ENCODE peak calls at places on chromosomes 7 and 10, in six cellular contexts. One of them, this sample, is unnamed.

GRCh38 chr7:42700376-42701327 is 211.2 kb downstream of the C7orf25 start:
- DNase-seq in tibial artery: no peak
- DNase-seq in adipocyte: no peak
- DNase-seq in right lobe of liver: no peak
- DNase-seq in psoas muscle: no peak
- DNase-seq in uterus: no peak
- DNase-seq in this sample: no peak

GRCh38 chr7:7554021-7554432 is 12.7 kb upstream of the MIOS start:
- DNase-seq in adipocyte: peak; percentile 75
- DNase-seq in right lobe of liver: no peak
- DNase-seq in psoas muscle: no peak
- DNase-seq in uterus: no peak
- DNase-seq in tibial artery: no peak
- DNase-seq in this sample: no peak

GRCh38 chr7:38211486-38211885 is 33.4 kb downstream of the STARD3NL start:
- DNase-seq in tibial artery: no peak
- DNase-seq in uterus: no peak
- DNase-seq in right lobe of liver: no peak
- DNase-seq in psoas muscle: no peak
- DNase-seq in adipocyte: no peak
- DNase-seq in this sample: no peak

GRCh38 chr7:107966701-107967100 is 36.3 kb downstream of the LAMB1 start:
- DNase-seq in right lobe of liver: no peak
- DNase-seq in adipocyte: peak; percentile 76
- DNase-seq in uterus: no peak
- DNase-seq in tibial artery: no peak
- DNase-seq in psoas muscle: no peak
- DNase-seq in this sample: peak; percentile 97

GRCh38 chr7:155377837-155378579 is 79.9 kb upstream of the EN2 start:
- DNase-seq in psoas muscle: peak; percentile 60
- DNase-seq in right lobe of liver: no peak
- DNase-seq in adipocyte: peak; percentile 50
- DNase-seq in uterus: peak; percentile 43
- DNase-seq in tibial artery: no peak
- DNase-seq in this sample: no peak

GRCh38 chr10:119347181-119347974 is 140.0 kb downstream of the GRK5 start:
- DNase-seq in right lobe of liver: no peak
- DNase-seq in adipocyte: no peak
- DNase-seq in psoas muscle: peak; percentile 28
- DNase-seq in tibial artery: no peak
- DNase-seq in uterus: no peak
- DNase-seq in this sample: no peak

GRCh38 chr10:124346831-124347230 is 71.9 kb downstream of the OAT start:
- DNase-seq in right lobe of liver: peak; percentile 28
- DNase-seq in adipocyte: no peak
- DNase-seq in uterus: no peak
- DNase-seq in tibial artery: peak; percentile 8
- DNase-seq in psoas muscle: no peak
- DNase-seq in this sample: no peak

GRCh38 chr10:103548581-103549348 is 55.3 kb downstream of the NEURL1 start:
- DNase-seq in uterus: no peak
- DNase-seq in psoas muscle: peak; percentile 87
- DNase-seq in tibial artery: no peak
- DNase-seq in right lobe of liver: no peak
- DNase-seq in adipocyte: no peak
- DNase-seq in this sample: no peak

GRCh38 chr7:151539055-151539714 is 19.5 kb upstream of the RHEB start:
- DNase-seq in psoas muscle: no peak
- DNase-seq in right lobe of liver: peak; percentile 18
- DNase-seq in uterus: no peak
- DNase-seq in tibial artery: no peak
- DNase-seq in adipocyte: peak; percentile 29
- DNase-seq in this sample: no peak

GRCh38 chr10:60099998-60100747 is 193.8 kb upstream of the CCDC6 start:
- DNase-seq in tibial artery: no peak
- DNase-seq in adipocyte: peak; percentile 82
- DNase-seq in psoas muscle: no peak
- DNase-seq in right lobe of liver: no peak
- DNase-seq in uterus: no peak
- DNase-seq in this sample: no peak

GRCh38 chr7:66413379-66414114 is 208.4 kb downstream of the TPST1 start:
- DNase-seq in adipocyte: peak; percentile 93
- DNase-seq in psoas muscle: peak; percentile 90
- DNase-seq in uterus: peak; percentile 72
- DNase-seq in tibial artery: peak; percentile 41
- DNase-seq in right lobe of liver: peak; percentile 90
- DNase-seq in this sample: no peak

GRCh38 chr7:104275900-104276299 is 52.5 kb upstream of the LHFPL3 start:
- DNase-seq in tibial artery: no peak
- DNase-seq in adipocyte: no peak
- DNase-seq in psoas muscle: no peak
- DNase-seq in uterus: no peak
- DNase-seq in right lobe of liver: no peak
- DNase-seq in this sample: no peak

GRCh38 chr7:1225462-1226154 is 7.1 kb upstream of the UNCX start:
- DNase-seq in uterus: no peak
- DNase-seq in adipocyte: peak; percentile 40
- DNase-seq in tibial artery: no peak
- DNase-seq in psoas muscle: no peak
- DNase-seq in right lobe of liver: no peak
- DNase-seq in this sample: no peak

GRCh38 chr10:15167411-15168295 is 840 bp downstream of the NMT2 start:
- DNase-seq in psoas muscle: peak; percentile 73
- DNase-seq in uterus: peak; percentile 65
- DNase-seq in tibial artery: peak; percentile 46
- DNase-seq in adipocyte: peak; percentile 76
- DNase-seq in right lobe of liver: peak; percentile 69
- DNase-seq in this sample: peak; percentile 72

GRCh38 chr10:112361951-112362770 is 11.8 kb upstream of the ACSL5 start:
- DNase-seq in psoas muscle: no peak
- DNase-seq in tibial artery: peak; percentile 79
- DNase-seq in uterus: peak; percentile 28
- DNase-seq in adipocyte: no peak
- DNase-seq in right lobe of liver: peak; percentile 63
- DNase-seq in this sample: no peak

GRCh38 chr10:78971094-78971682 is 97.6 kb upstream of the ZMIZ1 start:
- DNase-seq in adipocyte: no peak
- DNase-seq in psoas muscle: no peak
- DNase-seq in right lobe of liver: no peak
- DNase-seq in uterus: no peak
- DNase-seq in tibial artery: no peak
- DNase-seq in this sample: no peak

GRCh38 chr7:1160665-1161010 is 642 bp upstream of the ZFAND2A start:
- DNase-seq in psoas muscle: peak; percentile 66
- DNase-seq in adipocyte: peak; percentile 43
- DNase-seq in uterus: no peak
- DNase-seq in tibial artery: no peak
- DNase-seq in right lobe of liver: no peak
- DNase-seq in this sample: no peak

GRCh38 chr7:132677941-132678340 is 101.7 kb upstream of the PLXNA4 start:
- DNase-seq in right lobe of liver: no peak
- DNase-seq in adipocyte: no peak
- DNase-seq in tibial artery: no peak
- DNase-seq in psoas muscle: no peak
- DNase-seq in uterus: no peak
- DNase-seq in this sample: no peak

GRCh38 chr10:19929466-19930140 is 113.4 kb downstream of the PLXDC2 start:
- DNase-seq in adipocyte: no peak
- DNase-seq in tibial artery: no peak
- DNase-seq in psoas muscle: no peak
- DNase-seq in right lobe of liver: no peak
- DNase-seq in uterus: peak; percentile 16
- DNase-seq in this sample: no peak

GRCh38 chr10:129932996-129933395 is 31.1 kb downstream of the EBF3 start:
- DNase-seq in tibial artery: no peak
- DNase-seq in psoas muscle: peak; percentile 42
- DNase-seq in uterus: no peak
- DNase-seq in right lobe of liver: no peak
- DNase-seq in adipocyte: no peak
- DNase-seq in this sample: no peak

GRCh38 chr7:49669692-49670260 is 103.7 kb upstream of the VWC2 start:
- DNase-seq in tibial artery: no peak
- DNase-seq in uterus: no peak
- DNase-seq in adipocyte: no peak
- DNase-seq in right lobe of liver: no peak
- DNase-seq in psoas muscle: no peak
- DNase-seq in this sample: no peak

GRCh38 chr7:123941391-123942180 is 16.5 kb downstream of the SPAM1 start:
- DNase-seq in uterus: no peak
- DNase-seq in adipocyte: no peak
- DNase-seq in tibial artery: no peak
- DNase-seq in right lobe of liver: no peak
- DNase-seq in psoas muscle: no peak
- DNase-seq in this sample: no peak

GRCh38 chr10:64091889-64092288 is 570.7 kb downstream of the REEP3 start:
- DNase-seq in uterus: no peak
- DNase-seq in adipocyte: peak; percentile 22
- DNase-seq in psoas muscle: no peak
- DNase-seq in tibial artery: no peak
- DNase-seq in right lobe of liver: no peak
- DNase-seq in this sample: no peak

GRCh38 chr10:12418000-12418399 is 68.7 kb downstream of the CAMK1D start:
- DNase-seq in adipocyte: peak; percentile 66
- DNase-seq in right lobe of liver: peak; percentile 18
- DNase-seq in psoas muscle: peak; percentile 82
- DNase-seq in tibial artery: peak; percentile 90
- DNase-seq in uterus: peak; percentile 70
- DNase-seq in this sample: no peak

GRCh38 chr7:6256709-6257535 is 15.5 kb downstream of the CYTH3 start:
- DNase-seq in psoas muscle: peak; percentile 76
- DNase-seq in right lobe of liver: peak; percentile 60
- DNase-seq in adipocyte: peak; percentile 78
- DNase-seq in tibial artery: peak; percentile 82
- DNase-seq in uterus: no peak
- DNase-seq in this sample: peak; percentile 75

GRCh38 chr7:148222716-148223115 is 367.9 kb upstream of the C7orf33 start:
- DNase-seq in adipocyte: no peak
- DNase-seq in psoas muscle: no peak
- DNase-seq in tibial artery: no peak
- DNase-seq in right lobe of liver: no peak
- DNase-seq in uterus: no peak
- DNase-seq in this sample: no peak

GRCh38 chr10:2619472-2619871 is 447.9 kb upstream of the PFKP start:
- DNase-seq in uterus: no peak
- DNase-seq in tibial artery: no peak
- DNase-seq in adipocyte: peak; percentile 0
- DNase-seq in psoas muscle: no peak
- DNase-seq in right lobe of liver: no peak
- DNase-seq in this sample: no peak

GRCh38 chr10:69101451-69102095 is 13.7 kb downstream of the SRGN start:
- DNase-seq in tibial artery: no peak
- DNase-seq in uterus: no peak
- DNase-seq in psoas muscle: no peak
- DNase-seq in right lobe of liver: no peak
- DNase-seq in adipocyte: no peak
- DNase-seq in this sample: peak; percentile 27

GRCh38 chr10:95229724-95230627 is 35.9 kb downstream of the ACSM6 start:
- DNase-seq in psoas muscle: no peak
- DNase-seq in right lobe of liver: no peak
- DNase-seq in tibial artery: no peak
- DNase-seq in adipocyte: peak; percentile 88
- DNase-seq in uterus: no peak
- DNase-seq in this sample: peak; percentile 96

GRCh38 chr10:33195608-33196376 is 138.7 kb downstream of the NRP1 start:
- DNase-seq in psoas muscle: no peak
- DNase-seq in tibial artery: no peak
- DNase-seq in uterus: no peak
- DNase-seq in adipocyte: peak; percentile 37
- DNase-seq in right lobe of liver: no peak
- DNase-seq in this sample: peak; percentile 23
- H3K4me1 ChIP-seq in psoas muscle: peaks cover 6% of the 10 kb centered on the region
- H3K4me1 ChIP-seq in tibial artery: peaks cover 41% of the 10 kb centered on the region
- H3K4me1 ChIP-seq in uterus: no peaks in the 10 kb centered on the region
- H3K4me1 ChIP-seq in adipocyte: peaks cover 53% of the 10 kb centered on the region
- H3K4me1 ChIP-seq in right lobe of liver: no peaks in the 10 kb centered on the region
- H3K4me1 ChIP-seq in this sample: peaks cover 38% of the 10 kb centered on the region

GRCh38 chr10:73785721-73786511 is 510 bp downstream of the ZSWIM8 start:
- DNase-seq in tibial artery: peak; percentile 45
- DNase-seq in right lobe of liver: no peak
- DNase-seq in psoas muscle: peak; percentile 73
- DNase-seq in uterus: no peak
- DNase-seq in adipocyte: peak; percentile 67
- DNase-seq in this sample: peak; percentile 53
- H3K4me1 ChIP-seq in tibial artery: peaks cover 51% of the 10 kb centered on the region
- H3K4me1 ChIP-seq in right lobe of liver: peaks cover 3% of the 10 kb centered on the region
- H3K4me1 ChIP-seq in psoas muscle: peaks cover 54% of the 10 kb centered on the region
- H3K4me1 ChIP-seq in uterus: no peaks in the 10 kb centered on the region
- H3K4me1 ChIP-seq in adipocyte: peaks cover 35% of the 10 kb centered on the region
- H3K4me1 ChIP-seq in this sample: peaks cover 30% of the 10 kb centered on the region

DNA sequence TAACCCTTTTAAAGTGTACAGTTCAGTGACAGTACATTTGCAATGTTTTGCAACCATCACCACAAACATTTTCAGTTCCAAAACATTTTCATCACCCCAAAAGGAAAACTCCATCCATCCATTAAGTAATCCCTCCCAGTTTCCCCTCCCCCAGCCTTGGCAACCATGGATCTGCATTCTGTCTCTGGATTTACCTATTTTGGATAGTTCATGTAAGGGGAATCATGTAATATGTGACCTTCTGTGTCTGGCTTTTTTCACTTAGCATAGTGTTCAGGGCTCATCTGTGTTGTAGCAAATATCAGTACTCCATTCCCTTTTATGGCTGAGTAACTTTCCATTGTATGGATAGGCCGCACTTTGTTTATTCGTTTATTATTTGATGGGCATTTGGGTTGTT is 13.0 kb downstream of the PALD1 start:
- DNase-seq in right lobe of liver: no peak
- DNase-seq in uterus: no peak
- DNase-seq in tibial artery: no peak
- DNase-seq in psoas muscle: no peak
- DNase-seq in adipocyte: no peak
- DNase-seq in this sample: no peak
- H3K4me1 ChIP-seq in right lobe of liver: no peaks in the 10 kb centered on the region
- H3K4me1 ChIP-seq in uterus: no peaks in the 10 kb centered on the region
- H3K4me1 ChIP-seq in tibial artery: no peaks in the 10 kb centered on the region
- H3K4me1 ChIP-seq in psoas muscle: peaks cover 3% of the 10 kb centered on the region
- H3K4me1 ChIP-seq in adipocyte: peaks cover 5% of the 10 kb centered on the region
- H3K4me1 ChIP-seq in this sample: no peaks in the 10 kb centered on the region

DNA sequence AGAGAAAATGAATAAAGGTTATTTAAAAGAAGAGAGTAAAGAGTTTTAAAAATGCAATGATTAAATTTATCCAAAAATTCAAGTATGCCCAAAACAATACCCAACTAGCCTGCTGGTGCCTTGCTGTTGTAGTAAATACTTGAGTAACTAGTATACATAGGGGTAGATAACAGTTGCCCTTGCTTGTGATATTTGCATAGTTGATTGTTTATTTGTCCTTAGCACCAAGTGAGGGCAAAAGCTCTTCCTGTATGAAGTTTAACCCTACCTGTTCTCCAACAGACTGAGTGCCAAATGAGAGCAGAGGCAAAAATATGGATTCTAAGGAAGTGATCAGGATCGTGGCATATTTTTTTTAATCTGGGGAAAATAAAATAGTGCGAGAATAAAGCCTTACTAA is 85.0 kb downstream of the PTN start:
- DNase-seq in psoas muscle: no peak
- DNase-seq in right lobe of liver: no peak
- DNase-seq in uterus: no peak
- DNase-seq in adipocyte: no peak
- DNase-seq in tibial artery: no peak
- DNase-seq in this sample: no peak
- H3K4me1 ChIP-seq in psoas muscle: no peaks in the 10 kb centered on the region
- H3K4me1 ChIP-seq in right lobe of liver: no peaks in the 10 kb centered on the region
- H3K4me1 ChIP-seq in uterus: no peaks in the 10 kb centered on the region
- H3K4me1 ChIP-seq in adipocyte: no peaks in the 10 kb centered on the region
- H3K4me1 ChIP-seq in tibial artery: no peaks in the 10 kb centered on the region
- H3K4me1 ChIP-seq in this sample: no peaks in the 10 kb centered on the region

This sample was measured in SJSA1.